ENCODE peak calls at places on chromosome 6, in eight cellular contexts. P is cardiac muscle cell, O is adrenal gland, I is GM23338, M is esophagus muscularis mucosa, S is kidney, X is psoas muscle, L is cardiac fibroblast. V is an unnamed sample.

GRCh38 chr6:122079906-122080305 is 319.5 kb upstream of the HSF2 start:
- DNase-seq in S (no peak), P (no peak), X (no peak), I (no peak), L (no peak), M (no peak), O (no peak), V (no peak)

GRCh38 chr6:81909981-81910910 is 157.8 kb upstream of the TENT5A start:
- DNase-seq in P (no peak), L (no peak), M (no peak), O (no peak), X (no peak), S (no peak), I (no peak), V (no peak)

GRCh38 chr6:83884523-83884922 is 25.0 kb downstream of the CYB5R4 start:
- DNase-seq in X (no peak), S (no peak), M (no peak), I (peak), P (peak), L (peak), O (no peak), V (peak)

GRCh38 chr6:83365931-83366330 is 64.9 kb downstream of the ME1 start:
- DNase-seq in P (no peak), O (no peak), M (no peak), L (peak), S (no peak), X (no peak), I (no peak), V (no peak)

GRCh38 chr6:84618046-84618752 is 146.2 kb downstream of the TBX18 start:
- DNase-seq in S (no peak), I (no peak), M (no peak), X (no peak), L (peak), O (no peak), P (peak), V (peak)

GRCh38 chr6:123962508-123962907 is 158.8 kb downstream of the NKAIN2 start:
- DNase-seq in O (no peak), M (no peak), P (peak), S (peak), I (no peak), X (no peak), L (no peak), V (no peak)

GRCh38 chr6:14739830-14740229 is 506.0 kb upstream of the JARID2 start:
- DNase-seq in X (no peak), M (no peak), O (no peak), P (no peak), S (no peak), L (no peak), I (no peak), V (no peak)

GRCh38 chr6:69973138-69973537 is 106.8 kb downstream of the COL19A1 start:
- DNase-seq in S (no peak), P (no peak), I (peak), L (no peak), M (no peak), O (no peak), X (no peak), V (no peak)

GRCh38 chr6:15384901-15385300 is 139.0 kb downstream of the JARID2 start:
- DNase-seq in X (no peak), L (no peak), M (no peak), S (no peak), P (no peak), I (no peak), O (no peak), V (no peak)

GRCh38 chr6:79909517-79909916 is 37.8 kb downstream of the ELOVL4 start:
- DNase-seq in O (no peak), P (no peak), X (no peak), S (no peak), I (no peak), L (no peak), M (no peak), V (no peak)

GRCh38 chr6:138891255-138891986 is 95.5 kb downstream of the ECT2L start:
- DNase-seq in O (no peak), L (peak), I (peak), M (no peak), X (no peak), S (no peak), P (no peak), V (no peak)

GRCh38 chr6:12034831-12035230 is 22.7 kb downstream of the HIVEP1 start:
- DNase-seq in O (no peak), M (no peak), L (no peak), P (no peak), X (no peak), I (no peak), S (no peak), V (no peak)

GRCh38 chr6:11389977-11390376 is 147.6 kb upstream of the TMEM170B start:
- DNase-seq in L (no peak), P (peak), S (no peak), O (no peak), M (no peak), X (no peak), I (no peak), V (no peak)

GRCh38 chr6:16265351-16266341 is 27.3 kb downstream of the GMPR start:
- DNase-seq in S (no peak), L (no peak), I (no peak), M (no peak), P (no peak), X (no peak), O (no peak), V (no peak)

GRCh38 chr6:126530777-126531176 is 190.9 kb downstream of the CENPW start:
- DNase-seq in P (no peak), L (no peak), X (no peak), O (no peak), M (no peak), S (no peak), I (no peak), V (no peak)

GRCh38 chr6:149393002-149393679 is 6.9 kb upstream of the SUMO4 start:
- DNase-seq in L (peak), P (no peak), O (no peak), X (no peak), M (no peak), I (no peak), S (no peak), V (no peak)

GRCh38 chr6:34052071-34052825 is 93.6 kb downstream of the GRM4 start:
- DNase-seq in O (no peak), S (no peak), I (no peak), L (no peak), X (no peak), M (no peak), P (no peak), V (no peak)

GRCh38 chr6:34055223-34055933 is 90.5 kb downstream of the GRM4 start:
- DNase-seq in X (peak), M (no peak), L (peak), S (no peak), O (peak), P (peak), I (peak), V (peak)

GRCh38 chr6:34051339-34051919 is 94.5 kb downstream of the GRM4 start:
- DNase-seq in I (no peak), X (no peak), O (no peak), M (no peak), L (no peak), P (no peak), S (no peak), V (no peak)

GRCh38 chr6:34053721-34054120 is 92.2 kb downstream of the GRM4 start:
- DNase-seq in M (no peak), X (no peak), S (no peak), P (no peak), L (no peak), O (no peak), I (peak), V (no peak)

DNA sequence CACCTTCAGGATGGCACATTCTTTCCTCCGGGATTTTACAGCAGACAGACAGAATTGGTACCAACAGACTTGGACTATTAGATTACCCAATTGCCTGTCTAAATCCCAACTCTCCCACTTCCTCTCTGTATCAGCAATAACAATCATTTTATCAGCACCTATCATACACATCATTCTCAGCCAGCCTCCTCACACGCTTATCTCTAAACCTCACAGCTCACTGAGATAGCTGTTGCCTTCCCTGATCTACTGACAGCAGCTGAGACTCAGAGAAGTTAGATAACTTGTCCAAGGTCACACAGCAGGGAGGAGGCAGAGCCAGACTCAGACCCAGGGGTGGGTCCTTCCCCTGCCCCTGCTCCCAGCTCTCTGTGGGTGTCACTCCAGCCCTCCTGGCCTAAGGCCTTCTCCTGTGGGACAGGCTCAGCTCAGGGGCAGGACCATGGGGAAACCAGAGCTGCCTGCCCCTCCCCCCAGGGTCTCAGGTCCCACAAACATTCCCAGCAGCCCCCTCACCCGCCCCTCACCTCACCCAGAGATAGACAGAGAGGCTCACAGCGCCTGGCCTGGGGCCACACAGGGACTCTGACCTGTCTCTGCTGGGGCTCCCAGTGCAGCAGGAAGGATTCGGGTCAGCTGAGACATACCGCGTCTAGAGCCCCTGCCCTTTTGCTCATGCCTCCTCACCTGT is 92.8 kb downstream of the GRM4 start:
- DNase-seq in I (no peak), L (no peak), S (no peak), P (no peak), M (no peak), O (no peak), X (no peak), V (no peak)
- TF ChIP-seq CTCF in I (no peak), L (no peak), S (no peak), P (no peak), M (no peak), O (no peak), X (no peak), V (no peak)

GRCh38 chr6:85676086-85676729 is 33.5 kb upstream of the SYNCRIP start:
- DNase-seq in S (no peak), O (peak), I (no peak), X (no peak), M (no peak), L (peak), P (no peak), V (no peak)
- H3K4me3 ChIP-seq in S (peak), O (no peak), I (peak), X (peak), M (peak), L (peak), P (peak), V (peak)

GRCh38 chr6:37456126-37456525 is 23.1 kb downstream of the CMTR1 start:
- DNase-seq in S (no peak), P (no peak), M (no peak), L (peak), O (no peak), X (no peak), I (no peak), V (no peak)

GRCh38 chr6:37459981-37460800 is 27.2 kb downstream of the CMTR1 start:
- DNase-seq in M (no peak), P (peak), I (no peak), O (no peak), X (no peak), S (no peak), L (no peak), V (no peak)

GRCh38 chr6:37456816-37457560 is 24.0 kb downstream of the CMTR1 start:
- DNase-seq in L (peak), M (no peak), P (no peak), O (peak), I (no peak), S (no peak), X (no peak), V (no peak)

GRCh38 chr6:37460805-37461204 is 27.8 kb downstream of the CMTR1 start:
- DNase-seq in S (no peak), L (no peak), O (no peak), X (no peak), P (no peak), I (no peak), M (no peak), V (no peak)
- TF ChIP-seq CTCF in S (no peak), L (no peak), O (no peak), X (no peak), P (no peak), I (no peak), M (no peak), V (no peak)

GRCh38 chr6:142947702-142948480 is 2.9 kb upstream of the HIVEP2 start:
- DNase-seq in L (no peak), M (no peak), O (peak), S (no peak), X (no peak), P (no peak), I (no peak), V (no peak)
- H3K4me3 ChIP-seq in L (peak), M (peak), O (peak), S (peak), X (peak), P (peak), I (peak), V (peak)

GRCh38 chr6:33374359-33374910 is 17.2 kb upstream of the KIFC1 start:
- DNase-seq in I (no peak), O (no peak), P (no peak), X (no peak), L (no peak), S (no peak), M (no peak), V (no peak)

GRCh38 chr6:33375143-33375649 is 16.4 kb upstream of the KIFC1 start:
- DNase-seq in X (peak), I (no peak), O (peak), S (no peak), M (peak), P (no peak), L (peak), V (no peak)

GRCh38 chr6:33373950-33374349 is 17.7 kb upstream of the KIFC1 start:
- DNase-seq in L (no peak), O (no peak), S (no peak), X (no peak), I (no peak), P (no peak), M (no peak), V (no peak)

GRCh38 chr6:33380272-33380981 is 11.2 kb upstream of the KIFC1 start:
- DNase-seq in O (no peak), P (no peak), M (no peak), I (no peak), X (no peak), L (no peak), S (no peak), V (no peak)

GRCh38 chr6:33377166-33377565 is 14.5 kb upstream of the KIFC1 start:
- DNase-seq in M (no peak), L (peak), S (no peak), O (no peak), P (no peak), I (no peak), X (no peak), V (no peak)
- TF ChIP-seq CTCF in M (no peak), L (no peak), S (no peak), O (no peak), P (no peak), I (no peak), X (no peak), V (no peak)

GRCh38 chr6:128889870-128890269 is 6.9 kb downstream of the LAMA2 start:
- DNase-seq in M (no peak), L (no peak), S (no peak), P (peak), X (no peak), I (no peak), O (no peak), V (no peak)

GRCh38 chr6:128888444-128889175 is 5.7 kb downstream of the LAMA2 start:
- DNase-seq in P (peak), M (no peak), S (no peak), L (no peak), X (no peak), I (no peak), O (no peak), V (no peak)

GRCh38 chr6:128882991-128883571 is at the start of gene LAMA2:
- DNase-seq in L (peak), I (peak), X (peak), P (peak), S (peak), O (peak), M (peak), V (peak)

GRCh38 chr6:128882560-128882959 is 378 bp upstream of the LAMA2 start:
- DNase-seq in I (peak), P (peak), L (peak), O (no peak), S (no peak), X (no peak), M (no peak), V (peak)

GRCh38 chr6:128885381-128885780 is 2.4 kb downstream of the LAMA2 start:
- DNase-seq in M (no peak), S (no peak), P (no peak), X (no peak), L (peak), O (no peak), I (no peak), V (no peak)
- H3K4me3 ChIP-seq in M (peak), S (no peak), P (peak), X (peak), L (peak), O (no peak), I (no peak), V (no peak)

GRCh38 chr6:74597840-74598239 is 608.0 kb downstream of the COL12A1 start:
- DNase-seq in P (no peak), I (no peak), O (no peak), L (no peak), S (no peak), X (no peak), M (no peak), V (no peak)
- TF ChIP-seq CTCF in P (no peak), I (no peak), O (no peak), L (no peak), S (no peak), X (no peak), M (no peak), V (no peak)

V was measured in HFF-Myc.